ENCODE peak calls at places on chromosomes 16 and 17, in eight cellular contexts. One of them, this sample, is unnamed.

GRCh38 chr16:66923866-66924265 is 1.5 kb downstream of the RRAD start:
- DNase-seq in brain microvascular endothelial cell: no peak
- DNase-seq in IMR-90: no peak
- DNase-seq in ovary: no peak
- DNase-seq in AG08395: no peak
- DNase-seq in H1: no peak
- DNase-seq in CD4-positive, CD25-positive, alpha-beta regulatory T cell: no peak
- DNase-seq in stimulated activated CD4-positive, alpha-beta T cell treated with anti-CD3 and anti-CD28 coated beads, Interleukin-15, amount 100 ng/mL, for 24 hours: no peak
- DNase-seq in this sample: no peak

GRCh38 chr17:42457107-42457787 is 1.4 kb upstream of the ATP6V0A1 start:
- DNase-seq in brain microvascular endothelial cell: no peak
- DNase-seq in IMR-90: no peak
- DNase-seq in ovary: no peak
- DNase-seq in AG08395: no peak
- DNase-seq in H1: no peak
- DNase-seq in CD4-positive, CD25-positive, alpha-beta regulatory T cell: no peak
- DNase-seq in stimulated activated CD4-positive, alpha-beta T cell treated with anti-CD3 and anti-CD28 coated beads, Interleukin-15, amount 100 ng/mL, for 24 hours: no peak
- DNase-seq in this sample: no peak

GRCh38 chr17:70254735-70255460 is 85.6 kb downstream of the KCNJ2 start:
- DNase-seq in brain microvascular endothelial cell: no peak
- DNase-seq in IMR-90: peak; percentile 54
- DNase-seq in ovary: no peak
- DNase-seq in AG08395: no peak
- DNase-seq in H1: no peak
- DNase-seq in CD4-positive, CD25-positive, alpha-beta regulatory T cell: no peak
- DNase-seq in stimulated activated CD4-positive, alpha-beta T cell treated with anti-CD3 and anti-CD28 coated beads, Interleukin-15, amount 100 ng/mL, for 24 hours: no peak
- DNase-seq in this sample: no peak

GRCh38 chr16:75860654-75861053 is 134.4 kb upstream of the CPHXL start:
- DNase-seq in brain microvascular endothelial cell: no peak
- DNase-seq in IMR-90: no peak
- DNase-seq in ovary: no peak
- DNase-seq in AG08395: no peak
- DNase-seq in H1: no peak
- DNase-seq in CD4-positive, CD25-positive, alpha-beta regulatory T cell: no peak
- DNase-seq in stimulated activated CD4-positive, alpha-beta T cell treated with anti-CD3 and anti-CD28 coated beads, Interleukin-15, amount 100 ng/mL, for 24 hours: no peak
- DNase-seq in this sample: no peak

GRCh38 chr16:17416461-17417221 is 54.1 kb downstream of the XYLT1 start:
- DNase-seq in brain microvascular endothelial cell: no peak
- DNase-seq in IMR-90: peak; percentile 38
- DNase-seq in ovary: peak; percentile 50
- DNase-seq in AG08395: peak; percentile 59
- DNase-seq in H1: no peak
- DNase-seq in CD4-positive, CD25-positive, alpha-beta regulatory T cell: peak; percentile 6
- DNase-seq in stimulated activated CD4-positive, alpha-beta T cell treated with anti-CD3 and anti-CD28 coated beads, Interleukin-15, amount 100 ng/mL, for 24 hours: peak; percentile 66
- DNase-seq in this sample: peak; percentile 72

GRCh38 chr16:70438325-70438982 is 446 bp downstream of the ST3GAL2 start:
- DNase-seq in brain microvascular endothelial cell: no peak
- DNase-seq in IMR-90: no peak
- DNase-seq in ovary: peak; percentile 80
- DNase-seq in AG08395: no peak
- DNase-seq in H1: no peak
- DNase-seq in CD4-positive, CD25-positive, alpha-beta regulatory T cell: no peak
- DNase-seq in stimulated activated CD4-positive, alpha-beta T cell treated with anti-CD3 and anti-CD28 coated beads, Interleukin-15, amount 100 ng/mL, for 24 hours: peak; percentile 42
- DNase-seq in this sample: no peak

GRCh38 chr17:75843577-75844529 is at the start of gene UNC13D:
- DNase-seq in brain microvascular endothelial cell: no peak
- DNase-seq in IMR-90: no peak
- DNase-seq in ovary: no peak
- DNase-seq in AG08395: no peak
- DNase-seq in H1: no peak
- DNase-seq in CD4-positive, CD25-positive, alpha-beta regulatory T cell: peak; percentile 52
- DNase-seq in stimulated activated CD4-positive, alpha-beta T cell treated with anti-CD3 and anti-CD28 coated beads, Interleukin-15, amount 100 ng/mL, for 24 hours: peak; percentile 71
- DNase-seq in this sample: no peak

GRCh38 chr17:79812969-79813825 is 16.3 kb upstream of the CBX8 start:
- DNase-seq in brain microvascular endothelial cell: no peak
- DNase-seq in IMR-90: no peak
- DNase-seq in ovary: no peak
- DNase-seq in AG08395: no peak
- DNase-seq in H1: no peak
- DNase-seq in CD4-positive, CD25-positive, alpha-beta regulatory T cell: no peak
- DNase-seq in stimulated activated CD4-positive, alpha-beta T cell treated with anti-CD3 and anti-CD28 coated beads, Interleukin-15, amount 100 ng/mL, for 24 hours: no peak
- DNase-seq in this sample: no peak

GRCh38 chr16:2512920-2513404 is 790 bp upstream of the ATP6V0C start:
- DNase-seq in brain microvascular endothelial cell: no peak
- DNase-seq in IMR-90: no peak
- DNase-seq in ovary: no peak
- DNase-seq in AG08395: no peak
- DNase-seq in H1: no peak
- DNase-seq in CD4-positive, CD25-positive, alpha-beta regulatory T cell: no peak
- DNase-seq in stimulated activated CD4-positive, alpha-beta T cell treated with anti-CD3 and anti-CD28 coated beads, Interleukin-15, amount 100 ng/mL, for 24 hours: no peak
- DNase-seq in this sample: no peak

This sample was measured in foreskin fibroblast.